ENCODE peak calls at places on chromosome 2, in ten cellular contexts. M is foreskin fibroblast; N is osteocyte; I is psoas muscle; H is brain microvascular endothelial cell; G is AG04449; D is fibroblast of the aortic adventitia; W is heart left ventricle; R is CD8-positive, alpha-beta T cell; J is CD4-positive, alpha-beta T cell. Q is an unnamed sample.

GRCh38 chr2:127582863-127583861 is 47.7 kb downstream of the MYO7B start:
- DNase-seq in M (no peak), N (peak), I (peak), H (no peak), G (no peak), D (no peak), W (no peak), R (no peak), J (no peak), Q (peak)

GRCh38 chr2:36544638-36545338 is 53.2 kb downstream of the FEZ2 start:
- DNase-seq in M (no peak), N (no peak), I (no peak), H (no peak), G (no peak), D (no peak), W (no peak), R (no peak), J (no peak), Q (no peak)

GRCh38 chr2:120631241-120631640 is 104.4 kb upstream of the GLI2 start:
- DNase-seq in M (no peak), N (no peak), I (no peak), H (no peak), G (no peak), D (no peak), W (no peak), R (no peak), J (no peak), Q (no peak)

GRCh38 chr2:197306691-197307030 is 3.9 kb downstream of the ANKRD44 start:
- DNase-seq in M (no peak), N (no peak), I (peak), H (no peak), G (no peak), D (peak), W (peak), R (no peak), J (peak), Q (no peak)

GRCh38 chr2:172097557-172098131 is 5.1 kb downstream of the DLX2 start:
- DNase-seq in M (no peak), N (no peak), I (no peak), H (no peak), G (no peak), D (peak), W (no peak), R (no peak), J (no peak), Q (no peak)

GRCh38 chr2:46801731-46802664 is 113.6 kb downstream of the MCFD2 start:
- DNase-seq in M (no peak), N (peak), I (no peak), H (no peak), G (no peak), D (no peak), W (no peak), R (no peak), J (no peak), Q (peak)

GRCh38 chr2:237199577-237199976 is 113.9 kb downstream of the COPS8 start:
- DNase-seq in M (no peak), N (no peak), I (no peak), H (no peak), G (no peak), D (no peak), W (no peak), R (no peak), J (no peak), Q (no peak)

GRCh38 chr2:230664844-230665243 is 47.8 kb upstream of the CAB39 start:
- DNase-seq in M (no peak), N (no peak), I (no peak), H (no peak), G (no peak), D (no peak), W (no peak), R (no peak), J (no peak), Q (no peak)

GRCh38 chr2:1780693-1781092 is 36.4 kb upstream of the PXDN start:
- DNase-seq in M (no peak), N (no peak), I (no peak), H (no peak), G (no peak), D (no peak), W (no peak), R (no peak), J (no peak), Q (no peak)

GRCh38 chr2:74401891-74402290 is 19.5 kb downstream of the C2orf81 start:
- DNase-seq in M (no peak), N (no peak), I (no peak), H (no peak), G (no peak), D (no peak), W (no peak), R (no peak), J (no peak), Q (no peak)

GRCh38 chr2:240302933-240303332 is 132.5 kb upstream of the GPC1 start:
- DNase-seq in M (no peak), N (no peak), I (no peak), H (no peak), G (no peak), D (no peak), W (no peak), R (no peak), J (no peak), Q (no peak)

GRCh38 chr2:66370824-66371223 is 64.1 kb upstream of the MEIS1 start:
- DNase-seq in M (no peak), N (no peak), I (no peak), H (no peak), G (no peak), D (no peak), W (no peak), R (no peak), J (no peak), Q (no peak)

GRCh38 chr2:228140934-228141528 is 40.5 kb downstream of the SPHKAP start:
- DNase-seq in M (no peak), N (no peak), I (no peak), H (no peak), G (no peak), D (no peak), W (no peak), R (no peak), J (no peak), Q (no peak)

GRCh38 chr2:238967031-238967977 is 119.4 kb downstream of the TWIST2 start:
- DNase-seq in M (no peak), N (no peak), I (no peak), H (no peak), G (no peak), D (peak), W (no peak), R (no peak), J (no peak), Q (no peak)

GRCh38 chr2:171675810-171676345 is 11.4 kb upstream of the DYNC1I2 start:
- DNase-seq in M (no peak), N (no peak), I (no peak), H (no peak), G (no peak), D (no peak), W (no peak), R (no peak), J (no peak), Q (no peak)

GRCh38 chr2:2856723-2857415 is 520.7 kb downstream of the EIPR1 start:
- DNase-seq in M (no peak), N (no peak), I (no peak), H (no peak), G (no peak), D (no peak), W (no peak), R (no peak), J (no peak), Q (no peak)

GRCh38 chr2:163735692-163736432 is at the start of gene FIGN:
- DNase-seq in M (peak), N (peak), I (peak), H (peak), G (peak), D (peak), W (peak), R (no peak), J (no peak), Q (peak)

DNA sequence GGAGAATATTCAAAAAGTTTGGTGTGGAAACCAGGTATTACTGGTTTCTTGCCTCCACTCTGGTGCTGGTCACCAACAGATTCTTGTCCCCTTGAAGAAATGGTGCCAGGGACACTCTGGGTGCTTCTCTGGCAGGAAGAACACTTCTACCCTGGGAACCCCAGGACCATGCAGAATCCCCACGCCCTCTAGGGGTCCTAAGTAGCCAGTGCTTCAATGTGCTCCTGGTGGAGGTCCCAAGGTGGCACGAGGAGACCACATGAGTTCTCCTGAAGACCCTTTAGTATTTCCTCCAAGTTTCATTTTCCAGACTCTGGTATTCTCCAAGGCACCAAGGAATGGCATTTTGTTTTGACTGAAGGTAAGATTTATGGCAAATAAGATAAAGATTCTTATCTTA is 380.6 kb downstream of the TSN start:
- DNase-seq in M (no peak), N (no peak), I (no peak), H (no peak), G (no peak), D (no peak), W (no peak), R (no peak), J (no peak), Q (no peak)
- TF ChIP-seq CTCF in M (peak), N (peak), I (no peak), H (peak), G (peak), D (peak), W (no peak), R (no peak), J (no peak), Q (peak)

DNA sequence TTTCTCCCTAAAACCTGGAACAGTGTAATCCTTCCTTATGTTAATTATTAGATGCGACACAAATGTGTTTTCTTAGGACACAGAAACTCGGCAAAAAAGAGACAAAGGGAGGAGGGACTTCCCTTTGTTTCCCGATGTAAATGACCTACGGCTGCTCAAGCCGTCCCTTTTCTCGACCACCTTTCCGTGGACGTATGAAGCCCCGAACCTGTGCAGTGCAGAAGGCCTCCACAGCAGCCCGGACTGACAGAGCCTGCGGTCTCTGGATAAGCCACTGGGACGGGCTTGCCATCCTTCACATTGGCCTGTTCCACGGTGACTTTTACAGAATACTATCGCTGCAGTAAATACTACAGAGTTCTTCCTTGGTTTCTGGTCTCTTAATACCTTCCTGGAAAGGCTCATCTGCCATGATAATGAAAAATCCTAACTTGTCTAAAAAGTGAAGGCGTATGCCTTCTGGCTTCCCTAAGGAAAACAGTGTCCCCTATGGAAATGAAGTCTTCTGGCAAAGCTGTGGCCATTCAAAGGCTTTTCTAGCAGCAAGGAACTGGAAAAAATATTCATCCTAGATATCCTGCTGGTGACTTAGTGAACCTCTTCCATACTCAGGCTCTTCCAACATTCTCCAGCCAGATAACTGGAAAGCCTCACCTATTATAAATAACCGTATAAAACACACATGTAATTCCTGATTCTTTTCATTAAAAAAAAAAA is 84.9 kb downstream of the RBMS1 start:
- DNase-seq in M (no peak), N (no peak), I (peak), H (no peak), G (no peak), D (peak), W (no peak), R (no peak), J (no peak), Q (no peak)
- TF ChIP-seq CTCF in M (no peak), N (no peak), I (no peak), H (peak), G (no peak), D (peak), W (peak), R (no peak), J (no peak), Q (peak)

DNA sequence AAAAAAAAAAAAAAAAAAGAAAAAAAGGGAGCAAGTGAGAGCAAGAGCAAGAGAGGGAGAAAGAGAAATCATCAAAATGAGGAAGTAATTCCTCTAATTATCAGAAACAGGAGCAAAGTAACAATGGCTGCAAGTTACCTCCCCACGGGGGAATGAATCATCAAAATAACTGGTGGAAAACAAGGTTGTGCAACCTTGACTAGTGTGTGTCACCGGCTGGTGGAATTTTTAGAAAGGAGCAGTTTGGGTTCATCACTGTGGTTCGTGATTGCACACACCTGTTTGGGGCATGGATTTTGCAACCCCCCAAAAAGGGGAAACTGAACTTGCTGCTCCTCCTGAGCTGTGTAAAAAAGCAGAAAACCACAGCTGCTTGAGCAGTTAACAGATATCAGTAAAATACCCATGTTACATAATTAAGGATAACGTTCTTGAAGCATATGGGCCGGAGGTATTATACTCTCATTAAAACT is 184.0 kb upstream of the ZEB2 start:
- DNase-seq in M (peak), N (no peak), I (peak), H (peak), G (peak), D (peak), W (no peak), R (no peak), J (no peak), Q (no peak)
- TF ChIP-seq CTCF in M (no peak), N (no peak), I (no peak), H (no peak), G (no peak), D (no peak), W (no peak), R (no peak), J (no peak), Q (no peak)

DNA sequence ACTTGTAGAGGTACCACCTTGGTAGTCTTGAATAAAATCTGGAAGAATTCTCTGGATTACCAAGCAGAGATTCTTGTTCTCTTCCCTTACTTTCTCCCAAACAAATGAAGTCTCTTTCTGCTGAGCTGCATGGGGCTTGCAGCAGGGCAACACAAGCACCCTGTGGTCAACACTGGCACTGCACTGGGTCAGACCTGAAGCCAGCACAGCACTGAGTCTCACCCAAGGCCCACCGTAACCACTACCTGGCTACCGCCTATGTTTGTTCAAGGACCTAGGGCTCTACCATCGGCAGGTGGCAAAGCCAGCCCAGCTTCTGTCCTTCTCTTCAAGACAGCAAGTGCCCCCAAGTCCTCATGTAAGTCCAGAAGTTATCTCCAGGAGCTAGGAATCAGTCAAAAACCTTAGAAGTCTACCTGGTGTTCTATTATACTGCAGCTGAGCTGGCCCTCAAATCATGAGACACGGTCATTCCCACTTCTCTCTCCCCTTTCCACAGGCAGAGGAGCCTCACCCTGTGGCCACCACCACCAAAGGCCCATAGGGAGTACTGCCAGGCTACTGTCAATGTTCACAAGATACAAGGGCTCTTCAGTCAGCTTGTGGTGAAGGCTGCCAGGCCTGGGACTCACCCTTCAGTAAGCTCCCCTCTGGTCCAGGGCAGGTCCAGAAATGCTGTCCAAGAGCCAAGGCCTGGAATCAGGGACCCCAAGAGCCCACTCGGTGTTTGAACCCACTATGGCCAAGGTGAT is 18.4 kb downstream of the VPS54 start:
- DNase-seq in M (no peak), N (no peak), I (peak), H (peak), G (no peak), D (no peak), W (no peak), R (no peak), J (no peak), Q (no peak)
- TF ChIP-seq CTCF in M (no peak), N (no peak), I (no peak), H (peak), G (no peak), D (no peak), W (peak), R (no peak), J (no peak), Q (peak)

DNA sequence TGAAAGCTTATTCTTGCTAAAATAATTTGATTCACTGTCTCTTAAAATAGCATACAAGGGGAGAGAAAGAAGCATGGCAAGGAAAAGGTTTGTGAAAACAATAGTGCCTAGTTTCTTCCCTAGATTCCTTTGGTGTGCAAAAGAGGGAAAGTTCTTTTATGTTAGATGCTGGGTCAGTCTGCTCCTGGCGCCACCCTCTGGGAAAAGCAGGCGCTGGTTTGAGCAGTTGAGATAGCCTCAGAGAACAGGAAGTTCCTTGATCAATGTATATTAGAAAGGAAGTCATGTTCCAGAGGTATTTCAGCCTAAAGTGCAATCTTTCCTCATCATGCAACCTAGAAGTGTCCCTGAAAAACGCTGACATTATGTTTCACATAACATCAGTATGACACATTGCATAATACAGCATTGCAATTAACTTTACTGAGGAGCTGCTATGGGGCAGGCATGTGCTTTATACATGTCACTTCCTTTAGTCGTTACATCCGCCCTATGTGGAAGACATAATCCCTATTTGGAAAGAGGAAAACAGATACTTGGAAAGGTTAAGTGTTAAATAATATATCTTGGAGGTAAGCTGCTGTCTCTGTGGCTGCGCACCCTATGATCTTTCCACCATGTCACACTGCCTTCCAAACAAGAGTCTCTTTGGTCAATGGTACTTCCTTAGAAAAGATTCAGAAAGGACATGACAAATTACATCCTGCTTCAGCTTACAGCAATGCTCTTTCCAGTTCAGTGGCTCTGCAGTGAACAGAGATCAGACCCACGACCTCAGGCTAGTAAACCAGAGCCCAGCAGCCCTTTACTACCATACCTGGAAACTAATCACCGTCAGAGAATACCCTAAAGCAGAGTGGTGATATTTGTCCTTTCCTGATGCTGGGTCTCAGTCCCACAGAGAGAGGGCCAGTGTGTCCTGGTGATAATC is 369.7 kb downstream of the RAD51AP2 start:
- DNase-seq in M (peak), N (no peak), I (no peak), H (peak), G (no peak), D (peak), W (no peak), R (no peak), J (no peak), Q (no peak)
- TF ChIP-seq CTCF in M (peak), N (no peak), I (no peak), H (peak), G (peak), D (peak), W (peak), R (no peak), J (no peak), Q (peak)

DNA sequence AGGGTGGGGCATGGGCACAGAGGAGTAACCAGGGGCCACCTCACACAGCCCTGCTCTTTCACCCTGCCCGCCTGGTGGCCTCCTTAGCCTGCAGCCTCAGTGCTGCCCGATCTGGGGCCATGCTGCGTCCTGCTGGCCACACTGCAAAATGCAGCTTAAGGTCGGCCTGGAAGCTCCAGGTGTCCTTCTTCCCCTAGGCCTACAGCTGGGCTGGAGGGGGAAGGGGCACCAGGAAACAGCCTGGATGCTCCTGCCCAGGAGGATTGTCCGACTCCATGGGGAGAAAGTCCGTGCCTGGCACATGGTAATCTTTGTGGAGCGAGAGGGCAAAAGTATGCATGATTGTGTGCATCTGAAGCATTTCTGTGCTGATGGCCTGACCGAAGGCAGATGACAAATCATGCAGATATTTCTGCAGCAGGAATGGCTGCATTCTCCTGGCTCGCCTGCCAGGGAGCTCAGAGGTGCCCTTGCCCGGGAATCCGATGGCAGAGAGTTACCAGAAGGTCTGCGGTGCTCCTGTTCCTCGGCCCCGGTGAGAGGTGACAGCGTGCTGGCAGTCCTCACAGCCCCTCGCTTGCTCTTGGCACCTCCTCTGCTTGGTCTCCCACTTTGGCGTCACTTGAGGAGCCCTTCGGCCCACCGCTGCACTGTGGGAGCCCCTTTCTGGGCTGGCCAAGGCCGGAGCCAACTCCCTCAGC is 12.8 kb upstream of the ALPP start:
- DNase-seq in M (no peak), N (no peak), I (peak), H (peak), G (no peak), D (no peak), W (no peak), R (no peak), J (no peak), Q (no peak)
- TF ChIP-seq CTCF in M (peak), N (peak), I (peak), H (peak), G (peak), D (peak), W (no peak), R (no peak), J (no peak), Q (peak)

GRCh38 chr2:28956415-28956826 is 24.7 kb upstream of the TOGARAM2 start:
- DNase-seq in M (peak), N (no peak), I (no peak), H (peak), G (no peak), D (peak), W (no peak), R (no peak), J (peak), Q (no peak)
- TF ChIP-seq CTCF in M (no peak), N (peak), I (no peak), H (peak), G (peak), D (peak), W (no peak), R (no peak), J (no peak), Q (peak)

GRCh38 chr2:69165079-69165478 is 152.1 kb downstream of the ANTXR1 start:
- DNase-seq in M (no peak), N (no peak), I (no peak), H (no peak), G (no peak), D (no peak), W (no peak), R (no peak), J (no peak), Q (no peak)
- TF ChIP-seq CTCF in M (no peak), N (no peak), I (no peak), H (no peak), G (no peak), D (no peak), W (no peak), R (no peak), J (no peak), Q (no peak)

GRCh38 chr2:170396799-170397459 is 219.0 kb downstream of the MYO3B start:
- DNase-seq in M (no peak), N (no peak), I (no peak), H (no peak), G (no peak), D (peak), W (no peak), R (no peak), J (no peak), Q (no peak)
- TF ChIP-seq CTCF in M (peak), N (peak), I (peak), H (peak), G (no peak), D (peak), W (no peak), R (no peak), J (peak), Q (peak)

GRCh38 chr2:19649107-19649506 is 252.7 kb downstream of the TTC32 start:
- DNase-seq in M (peak), N (no peak), I (no peak), H (peak), G (peak), D (peak), W (no peak), R (no peak), J (no peak), Q (no peak)
- TF ChIP-seq CTCF in M (no peak), N (peak), I (no peak), H (peak), G (peak), D (peak), W (no peak), R (no peak), J (no peak), Q (no peak)

Q was measured in type B pancreatic cell.